ENCODE peak calls at places on chromosomes 1 and 21, in eight cellular contexts. O is memory B cell; K is effector CD4-positive, alpha-beta T cell; Y is H9; Q is H54; X is left lung; I is esophagus muscularis mucosa; M is stimulated activated CD8-positive, alpha-beta memory T cell treated with anti-CD3 and anti-CD28 coated beads, Interleukin-4, amount 100 ng/mL, for 48 hours. T is an unnamed sample.

GRCh38 chr1:198497326-198498220 is 42.9 kb downstream of the ATP6V1G3 start:
- DNase-seq in X (peak), M (no peak), Y (no peak), I (no peak), O (no peak), K (no peak), Q (no peak), T (no peak)

GRCh38 chr1:199272690-199273089 is 633.9 kb downstream of the PTPRC start:
- DNase-seq in O (no peak), Q (peak), I (no peak), M (no peak), X (peak), K (no peak), Y (peak), T (peak)

GRCh38 chr1:118986839-118987430 is 1.2 kb downstream of the TBX15 start:
- DNase-seq in O (no peak), M (no peak), X (no peak), Q (no peak), Y (no peak), I (no peak), K (no peak), T (no peak)

GRCh38 chr1:13763264-13763663 is 63.3 kb downstream of the PRDM2 start:
- DNase-seq in O (no peak), Y (no peak), M (no peak), Q (no peak), K (no peak), X (no peak), I (no peak), T (no peak)

GRCh38 chr1:13797397-13797796 is 97.4 kb downstream of the PRDM2 start:
- DNase-seq in X (no peak), O (no peak), Y (no peak), M (no peak), K (no peak), I (no peak), Q (no peak), T (no peak)

GRCh38 chr1:61170328-61171238 is 88.2 kb downstream of the NFIA start:
- DNase-seq in K (no peak), I (no peak), Y (no peak), Q (no peak), X (no peak), M (no peak), O (no peak), T (no peak)

GRCh38 chr1:9529190-9529589 is 10.1 kb upstream of the SLC25A33 start:
- DNase-seq in Q (peak), K (no peak), M (no peak), Y (no peak), X (no peak), I (no peak), O (no peak), T (no peak)

GRCh38 chr1:154436433-154436832 is 31.3 kb downstream of the IL6R start:
- DNase-seq in Y (no peak), X (no peak), Q (no peak), O (no peak), I (no peak), M (no peak), K (no peak), T (no peak)

GRCh38 chr1:160293020-160293968 is 8.4 kb upstream of the PEX19 start:
- DNase-seq in Y (no peak), Q (no peak), I (no peak), X (no peak), K (no peak), O (no peak), M (no peak), T (no peak)

GRCh38 chr1:115210302-115210711 is 121.0 kb upstream of the TSPAN2 start:
- DNase-seq in Q (no peak), X (no peak), O (no peak), Y (no peak), I (no peak), K (no peak), M (no peak), T (peak)

GRCh38 chr21:38922474-38922873 is 116.7 kb downstream of the ETS2 start:
- DNase-seq in X (no peak), K (no peak), I (no peak), M (no peak), O (no peak), Y (no peak), Q (no peak), T (no peak)

GRCh38 chr1:212605441-212605976 is 3.1 kb upstream of the ATF3 start:
- DNase-seq in Y (no peak), I (no peak), M (no peak), O (no peak), X (no peak), Q (no peak), K (no peak), T (no peak)

T was measured in keratinocyte.